ENCODE peak calls at places on chromosomes 12 and 14, in ten cellular contexts. D is endothelial cell; V is transverse colon; H is aorta; Q is NCI-H510A treated with DMSO at 0.1 percent for 48 hours; C is esophagus squamous epithelium; Z is neural progenitor cell; E is NCI-H774; Y is mucosa of gallbladder; U is CD4-positive, CD25-positive, alpha-beta regulatory T cell. A is an unnamed sample.

GRCh38 chr12:117857632-117858274 is 111.0 kb downstream of the KSR2 start:
- DNase-seq in H (no peak), Y (peak; percentile 38), Q (peak; percentile 43), Z (peak; percentile 67), U (peak; percentile 61), V (peak; percentile 45), E (peak; percentile 6), D (peak; percentile 71), C (no peak), A (peak; percentile 29)

GRCh38 chr14:23562822-23563472 is 4.6 kb downstream of the AP1G2 start:
- DNase-seq in V (peak; percentile 41), Q (peak; percentile 68), Z (peak; percentile 81), D (peak; percentile 75), E (peak; percentile 9), H (no peak), C (no peak), Y (no peak), U (peak; percentile 59), A (peak; percentile 68)

GRCh38 chr14:61433169-61433568 is 111.8 kb downstream of the PRKCH start:
- DNase-seq in Y (no peak), U (no peak), Z (no peak), E (no peak), V (no peak), C (no peak), D (no peak), Q (no peak), H (no peak), A (no peak)

GRCh38 chr14:101500061-101500460 is 61.2 kb upstream of the DIO3 start:
- DNase-seq in Q (no peak), Y (no peak), H (no peak), E (no peak), Z (no peak), V (no peak), C (no peak), U (no peak), D (no peak), A (peak; percentile 12)

GRCh38 chr12:113299619-113300237 is 35.2 kb downstream of the SLC8B1 start:
- DNase-seq in V (peak; percentile 30), C (no peak), Z (peak; percentile 68), Q (no peak), E (no peak), U (no peak), H (peak; percentile 88), D (no peak), Y (peak; percentile 57), A (peak; percentile 73)

GRCh38 chr14:22887990-22888378 is 5.0 kb downstream of the REM2 start:
- DNase-seq in Z (no peak), Y (no peak), D (no peak), U (peak; percentile 44), C (no peak), H (peak; percentile 69), Q (no peak), V (peak; percentile 62), E (no peak), A (peak; percentile 66)

GRCh38 chr12:70251226-70251625 is 8.0 kb downstream of the CNOT2 start:
- DNase-seq in Q (no peak), H (no peak), V (no peak), D (no peak), Y (no peak), E (no peak), C (no peak), Z (no peak), U (no peak), A (no peak)

GRCh38 chr12:52579468-52580450 is 6.1 kb upstream of the KRT74 start:
- DNase-seq in D (no peak), Z (no peak), Y (no peak), C (no peak), Q (no peak), E (no peak), U (no peak), H (no peak), V (no peak), A (no peak)

GRCh38 chr14:68938515-68939423 is 40.3 kb downstream of the ACTN1 start:
- DNase-seq in E (no peak), C (no peak), V (peak; percentile 72), U (no peak), Q (peak; percentile 9), D (no peak), H (no peak), Z (no peak), Y (peak; percentile 70), A (no peak)

GRCh38 chr12:48296586-48297396 is 53.9 kb downstream of the ZNF641 start:
- DNase-seq in H (peak; percentile 86), D (peak; percentile 56), C (no peak), E (no peak), Z (peak; percentile 88), Q (no peak), V (peak; percentile 81), U (peak; percentile 60), Y (peak; percentile 86), A (peak; percentile 93)

GRCh38 chr12:62123721-62124203 is 136.4 kb upstream of the USP15 start:
- DNase-seq in D (peak; percentile 46), E (peak; percentile 67), C (no peak), V (peak; percentile 15), Q (peak; percentile 68), U (peak; percentile 57), H (no peak), Y (peak; percentile 19), Z (peak; percentile 67), A (peak; percentile 44)

GRCh38 chr12:108559748-108560147 is 1.2 kb downstream of the SART3 start:
- DNase-seq in D (peak; percentile 23), Y (no peak), U (no peak), Q (no peak), E (no peak), V (no peak), C (no peak), H (no peak), Z (no peak), A (no peak)

GRCh38 chr12:2387051-2387834 is 334.5 kb downstream of the CACNA1C start:
- DNase-seq in Q (no peak), Z (no peak), U (no peak), V (no peak), E (no peak), H (no peak), C (no peak), Y (no peak), D (no peak), A (no peak)

GRCh38 chr12:43285248-43285647 is 266.8 kb downstream of the ADAMTS20 start:
- DNase-seq in V (no peak), Y (no peak), Z (no peak), E (no peak), Q (no peak), H (no peak), D (no peak), C (no peak), U (no peak), A (no peak)

GRCh38 chr14:40616579-40616978 is 990.1 kb upstream of the LRFN5 start:
- DNase-seq in Y (no peak), Z (no peak), C (no peak), H (no peak), D (no peak), U (no peak), V (no peak), Q (no peak), E (no peak), A (no peak)

A was measured in head of caudate nucleus.